ENCODE peak calls at places on chromosomes 6 and 20, in seven cellular contexts. One of them, this sample, is unnamed.

GRCh38 chr6:142842423-142843261 is 102.3 kb downstream of the HIVEP2 start:
- DNase-seq in frontal cortex: no peak
- DNase-seq in body of pancreas: no peak
- DNase-seq in CD8-positive, alpha-beta T cell: no peak
- DNase-seq in activated CD4-positive, CD25-positive, alpha-beta regulatory T cell: no peak
- DNase-seq in stimulated activated CD4-positive, alpha-beta T cell treated with anti-CD3 and anti-CD28 coated beads, Interleukin-15, amount 100 ng/mL, for 24 hours: peak
- DNase-seq in T-helper 1 cell: peak
- DNase-seq in this sample: no peak

GRCh38 chr6:15399651-15400470 is 154.0 kb downstream of the JARID2 start:
- DNase-seq in frontal cortex: peak
- DNase-seq in body of pancreas: peak
- DNase-seq in CD8-positive, alpha-beta T cell: no peak
- DNase-seq in activated CD4-positive, CD25-positive, alpha-beta regulatory T cell: no peak
- DNase-seq in stimulated activated CD4-positive, alpha-beta T cell treated with anti-CD3 and anti-CD28 coated beads, Interleukin-15, amount 100 ng/mL, for 24 hours: no peak
- DNase-seq in T-helper 1 cell: no peak
- DNase-seq in this sample: no peak

GRCh38 chr6:7633361-7633760 is 43.4 kb downstream of the SNRNP48 start:
- DNase-seq in frontal cortex: no peak
- DNase-seq in body of pancreas: no peak
- DNase-seq in CD8-positive, alpha-beta T cell: no peak
- DNase-seq in activated CD4-positive, CD25-positive, alpha-beta regulatory T cell: no peak
- DNase-seq in stimulated activated CD4-positive, alpha-beta T cell treated with anti-CD3 and anti-CD28 coated beads, Interleukin-15, amount 100 ng/mL, for 24 hours: no peak
- DNase-seq in T-helper 1 cell: no peak
- DNase-seq in this sample: no peak

GRCh38 chr6:35128496-35128895 is 12.6 kb downstream of the TCP11 start:
- DNase-seq in frontal cortex: no peak
- DNase-seq in body of pancreas: no peak
- DNase-seq in CD8-positive, alpha-beta T cell: no peak
- DNase-seq in activated CD4-positive, CD25-positive, alpha-beta regulatory T cell: no peak
- DNase-seq in stimulated activated CD4-positive, alpha-beta T cell treated with anti-CD3 and anti-CD28 coated beads, Interleukin-15, amount 100 ng/mL, for 24 hours: no peak
- DNase-seq in T-helper 1 cell: no peak
- DNase-seq in this sample: no peak

GRCh38 chr20:44921447-44921846 is 11.6 kb downstream of the PABPC1L start:
- DNase-seq in frontal cortex: no peak
- DNase-seq in body of pancreas: no peak
- DNase-seq in CD8-positive, alpha-beta T cell: no peak
- DNase-seq in activated CD4-positive, CD25-positive, alpha-beta regulatory T cell: no peak
- DNase-seq in stimulated activated CD4-positive, alpha-beta T cell treated with anti-CD3 and anti-CD28 coated beads, Interleukin-15, amount 100 ng/mL, for 24 hours: no peak
- DNase-seq in T-helper 1 cell: no peak
- DNase-seq in this sample: no peak

GRCh38 chr6:3755637-3756515 is 4.4 kb upstream of the PXDC1 start:
- DNase-seq in frontal cortex: no peak
- DNase-seq in body of pancreas: no peak
- DNase-seq in CD8-positive, alpha-beta T cell: no peak
- DNase-seq in activated CD4-positive, CD25-positive, alpha-beta regulatory T cell: no peak
- DNase-seq in stimulated activated CD4-positive, alpha-beta T cell treated with anti-CD3 and anti-CD28 coated beads, Interleukin-15, amount 100 ng/mL, for 24 hours: no peak
- DNase-seq in T-helper 1 cell: no peak
- DNase-seq in this sample: no peak

GRCh38 chr20:50510706-50511401 is 671 bp downstream of the PTPN1 start:
- DNase-seq in frontal cortex: no peak
- DNase-seq in body of pancreas: no peak
- DNase-seq in CD8-positive, alpha-beta T cell: no peak
- DNase-seq in activated CD4-positive, CD25-positive, alpha-beta regulatory T cell: no peak
- DNase-seq in stimulated activated CD4-positive, alpha-beta T cell treated with anti-CD3 and anti-CD28 coated beads, Interleukin-15, amount 100 ng/mL, for 24 hours: peak
- DNase-seq in T-helper 1 cell: no peak
- DNase-seq in this sample: peak

GRCh38 chr6:66851930-66852329 is 1144.9 kb upstream of the EYS start:
- DNase-seq in frontal cortex: no peak
- DNase-seq in body of pancreas: no peak
- DNase-seq in CD8-positive, alpha-beta T cell: no peak
- DNase-seq in activated CD4-positive, CD25-positive, alpha-beta regulatory T cell: no peak
- DNase-seq in stimulated activated CD4-positive, alpha-beta T cell treated with anti-CD3 and anti-CD28 coated beads, Interleukin-15, amount 100 ng/mL, for 24 hours: no peak
- DNase-seq in T-helper 1 cell: no peak
- DNase-seq in this sample: no peak

GRCh38 chr6:138609801-138610430 is 110.6 kb upstream of the NHSL1 start:
- DNase-seq in frontal cortex: no peak
- DNase-seq in body of pancreas: no peak
- DNase-seq in CD8-positive, alpha-beta T cell: no peak
- DNase-seq in activated CD4-positive, CD25-positive, alpha-beta regulatory T cell: no peak
- DNase-seq in stimulated activated CD4-positive, alpha-beta T cell treated with anti-CD3 and anti-CD28 coated beads, Interleukin-15, amount 100 ng/mL, for 24 hours: no peak
- DNase-seq in T-helper 1 cell: no peak
- DNase-seq in this sample: no peak

GRCh38 chr20:44019638-44020335 is 105.1 kb downstream of the TOX2 start:
- DNase-seq in frontal cortex: no peak
- DNase-seq in body of pancreas: no peak
- DNase-seq in CD8-positive, alpha-beta T cell: no peak
- DNase-seq in activated CD4-positive, CD25-positive, alpha-beta regulatory T cell: no peak
- DNase-seq in stimulated activated CD4-positive, alpha-beta T cell treated with anti-CD3 and anti-CD28 coated beads, Interleukin-15, amount 100 ng/mL, for 24 hours: peak
- DNase-seq in T-helper 1 cell: no peak
- DNase-seq in this sample: no peak

GRCh38 chr6:144543006-144543871 is 258.1 kb downstream of the UTRN start:
- DNase-seq in frontal cortex: no peak
- DNase-seq in body of pancreas: no peak
- DNase-seq in CD8-positive, alpha-beta T cell: no peak
- DNase-seq in activated CD4-positive, CD25-positive, alpha-beta regulatory T cell: no peak
- DNase-seq in stimulated activated CD4-positive, alpha-beta T cell treated with anti-CD3 and anti-CD28 coated beads, Interleukin-15, amount 100 ng/mL, for 24 hours: no peak
- DNase-seq in T-helper 1 cell: no peak
- DNase-seq in this sample: peak

GRCh38 chr6:12605888-12606345 is 110.7 kb upstream of the PHACTR1 start:
- DNase-seq in frontal cortex: no peak
- DNase-seq in body of pancreas: peak
- DNase-seq in CD8-positive, alpha-beta T cell: no peak
- DNase-seq in activated CD4-positive, CD25-positive, alpha-beta regulatory T cell: no peak
- DNase-seq in stimulated activated CD4-positive, alpha-beta T cell treated with anti-CD3 and anti-CD28 coated beads, Interleukin-15, amount 100 ng/mL, for 24 hours: peak
- DNase-seq in T-helper 1 cell: no peak
- DNase-seq in this sample: peak

GRCh38 chr6:161792887-161793286 is 519.0 kb upstream of the AGPAT4 start:
- DNase-seq in frontal cortex: no peak
- DNase-seq in body of pancreas: no peak
- DNase-seq in CD8-positive, alpha-beta T cell: no peak
- DNase-seq in activated CD4-positive, CD25-positive, alpha-beta regulatory T cell: no peak
- DNase-seq in stimulated activated CD4-positive, alpha-beta T cell treated with anti-CD3 and anti-CD28 coated beads, Interleukin-15, amount 100 ng/mL, for 24 hours: no peak
- DNase-seq in T-helper 1 cell: no peak
- DNase-seq in this sample: no peak

GRCh38 chr20:39269031-39269461 is 306.9 kb downstream of the DHX35 start:
- DNase-seq in frontal cortex: peak
- DNase-seq in body of pancreas: peak
- DNase-seq in CD8-positive, alpha-beta T cell: no peak
- DNase-seq in activated CD4-positive, CD25-positive, alpha-beta regulatory T cell: no peak
- DNase-seq in stimulated activated CD4-positive, alpha-beta T cell treated with anti-CD3 and anti-CD28 coated beads, Interleukin-15, amount 100 ng/mL, for 24 hours: peak
- DNase-seq in T-helper 1 cell: no peak
- DNase-seq in this sample: peak

GRCh38 chr6:52815167-52816092 is 11.8 kb upstream of the GSTA1 start:
- DNase-seq in frontal cortex: peak
- DNase-seq in body of pancreas: peak
- DNase-seq in CD8-positive, alpha-beta T cell: no peak
- DNase-seq in activated CD4-positive, CD25-positive, alpha-beta regulatory T cell: peak
- DNase-seq in stimulated activated CD4-positive, alpha-beta T cell treated with anti-CD3 and anti-CD28 coated beads, Interleukin-15, amount 100 ng/mL, for 24 hours: peak
- DNase-seq in T-helper 1 cell: no peak
- DNase-seq in this sample: peak

GRCh38 chr6:94071835-94072234 is 652.5 kb upstream of the EPHA7 start:
- DNase-seq in frontal cortex: no peak
- DNase-seq in body of pancreas: no peak
- DNase-seq in CD8-positive, alpha-beta T cell: no peak
- DNase-seq in activated CD4-positive, CD25-positive, alpha-beta regulatory T cell: no peak
- DNase-seq in stimulated activated CD4-positive, alpha-beta T cell treated with anti-CD3 and anti-CD28 coated beads, Interleukin-15, amount 100 ng/mL, for 24 hours: no peak
- DNase-seq in T-helper 1 cell: no peak
- DNase-seq in this sample: no peak

GRCh38 chr20:58246346-58246745 is 17.9 kb upstream of the ANKRD60 start:
- DNase-seq in frontal cortex: no peak
- DNase-seq in body of pancreas: no peak
- DNase-seq in CD8-positive, alpha-beta T cell: no peak
- DNase-seq in activated CD4-positive, CD25-positive, alpha-beta regulatory T cell: no peak
- DNase-seq in stimulated activated CD4-positive, alpha-beta T cell treated with anti-CD3 and anti-CD28 coated beads, Interleukin-15, amount 100 ng/mL, for 24 hours: no peak
- DNase-seq in T-helper 1 cell: no peak
- DNase-seq in this sample: peak

GRCh38 chr20:4112490-4113420 is 97.4 kb upstream of the RNF24 start:
- DNase-seq in frontal cortex: no peak
- DNase-seq in body of pancreas: peak
- DNase-seq in CD8-positive, alpha-beta T cell: no peak
- DNase-seq in activated CD4-positive, CD25-positive, alpha-beta regulatory T cell: no peak
- DNase-seq in stimulated activated CD4-positive, alpha-beta T cell treated with anti-CD3 and anti-CD28 coated beads, Interleukin-15, amount 100 ng/mL, for 24 hours: peak
- DNase-seq in T-helper 1 cell: no peak
- DNase-seq in this sample: peak

This sample was measured in Calu3.